ENCODE peak calls at places on chromosomes 1 and 21, in six cellular contexts. One of them, this sample, is unnamed.
A peak's percentile ranks its signal among the peaks of the same experiment; 100 is the strongest.

GRCh38 chr21:16534408-16535099 is 804.8 kb downstream of the USP25 start:
- DNase-seq in cardiac muscle cell: peak; percentile 96
- DNase-seq in CD8-positive, alpha-beta T cell: no peak
- DNase-seq in right lobe of liver: peak; percentile 47
- DNase-seq in OCI-LY7: no peak
- DNase-seq in right atrium auricular region: peak; percentile 90
- DNase-seq in this sample: peak; percentile 46

GRCh38 chr1:156104861-156105546 is 9.5 kb upstream of the LMNA start:
- DNase-seq in cardiac muscle cell: peak; percentile 75
- DNase-seq in CD8-positive, alpha-beta T cell: no peak
- DNase-seq in right lobe of liver: no peak
- DNase-seq in OCI-LY7: no peak
- DNase-seq in right atrium auricular region: no peak
- DNase-seq in this sample: no peak

GRCh38 chr1:41484881-41485280 is 398 bp upstream of the EDN2 start:
- DNase-seq in cardiac muscle cell: no peak
- DNase-seq in CD8-positive, alpha-beta T cell: no peak
- DNase-seq in right lobe of liver: no peak
- DNase-seq in OCI-LY7: no peak
- DNase-seq in right atrium auricular region: no peak
- DNase-seq in this sample: no peak

GRCh38 chr1:12345350-12346217 is 115.8 kb downstream of the VPS13D start:
- DNase-seq in cardiac muscle cell: no peak
- DNase-seq in CD8-positive, alpha-beta T cell: no peak
- DNase-seq in right lobe of liver: no peak
- DNase-seq in OCI-LY7: peak; percentile 63
- DNase-seq in right atrium auricular region: no peak
- DNase-seq in this sample: no peak

GRCh38 chr21:43956667-43957030 is 55.5 kb upstream of the TRAPPC10 start:
- DNase-seq in cardiac muscle cell: peak; percentile 36
- DNase-seq in CD8-positive, alpha-beta T cell: no peak
- DNase-seq in right lobe of liver: peak; percentile 67
- DNase-seq in OCI-LY7: no peak
- DNase-seq in right atrium auricular region: no peak
- DNase-seq in this sample: no peak

GRCh38 chr1:245997471-245998258 is 509.4 kb downstream of the SMYD3 start:
- DNase-seq in cardiac muscle cell: peak; percentile 82
- DNase-seq in CD8-positive, alpha-beta T cell: no peak
- DNase-seq in right lobe of liver: no peak
- DNase-seq in OCI-LY7: no peak
- DNase-seq in right atrium auricular region: no peak
- DNase-seq in this sample: no peak

GRCh38 chr21:35436899-35437298 is 387.8 kb upstream of the RUNX1 start:
- DNase-seq in cardiac muscle cell: no peak
- DNase-seq in CD8-positive, alpha-beta T cell: no peak
- DNase-seq in right lobe of liver: no peak
- DNase-seq in OCI-LY7: peak; percentile 4
- DNase-seq in right atrium auricular region: no peak
- DNase-seq in this sample: no peak

GRCh38 chr1:200376521-200376920 is 33.3 kb downstream of the ZNF281 start:
- DNase-seq in cardiac muscle cell: no peak
- DNase-seq in CD8-positive, alpha-beta T cell: no peak
- DNase-seq in right lobe of liver: no peak
- DNase-seq in OCI-LY7: no peak
- DNase-seq in right atrium auricular region: no peak
- DNase-seq in this sample: no peak

GRCh38 chr1:227429447-227430359 is 111.4 kb upstream of the CDC42BPA start:
- DNase-seq in cardiac muscle cell: peak; percentile 64
- DNase-seq in CD8-positive, alpha-beta T cell: no peak
- DNase-seq in right lobe of liver: no peak
- DNase-seq in OCI-LY7: no peak
- DNase-seq in right atrium auricular region: no peak
- DNase-seq in this sample: no peak

GRCh38 chr1:172154571-172154970 is 265.9 kb upstream of the C1orf105 start:
- DNase-seq in cardiac muscle cell: peak; percentile 78
- DNase-seq in CD8-positive, alpha-beta T cell: no peak
- DNase-seq in right lobe of liver: no peak
- DNase-seq in OCI-LY7: no peak
- DNase-seq in right atrium auricular region: no peak
- DNase-seq in this sample: no peak

GRCh38 chr1:53521900-53522552 is 62.8 kb downstream of the DMRTB1 start:
- DNase-seq in cardiac muscle cell: peak; percentile 40
- DNase-seq in CD8-positive, alpha-beta T cell: no peak
- DNase-seq in right lobe of liver: no peak
- DNase-seq in OCI-LY7: no peak
- DNase-seq in right atrium auricular region: no peak
- DNase-seq in this sample: no peak

GRCh38 chr1:164605254-164606091 is 46.5 kb downstream of the PBX1 start:
- DNase-seq in cardiac muscle cell: no peak
- DNase-seq in CD8-positive, alpha-beta T cell: no peak
- DNase-seq in right lobe of liver: no peak
- DNase-seq in OCI-LY7: no peak
- DNase-seq in right atrium auricular region: no peak
- DNase-seq in this sample: no peak

GRCh38 chr1:235369802-235370201 is 2.6 kb downstream of the TBCE start:
- DNase-seq in cardiac muscle cell: no peak
- DNase-seq in CD8-positive, alpha-beta T cell: no peak
- DNase-seq in right lobe of liver: no peak
- DNase-seq in OCI-LY7: no peak
- DNase-seq in right atrium auricular region: no peak
- DNase-seq in this sample: no peak

DNA sequence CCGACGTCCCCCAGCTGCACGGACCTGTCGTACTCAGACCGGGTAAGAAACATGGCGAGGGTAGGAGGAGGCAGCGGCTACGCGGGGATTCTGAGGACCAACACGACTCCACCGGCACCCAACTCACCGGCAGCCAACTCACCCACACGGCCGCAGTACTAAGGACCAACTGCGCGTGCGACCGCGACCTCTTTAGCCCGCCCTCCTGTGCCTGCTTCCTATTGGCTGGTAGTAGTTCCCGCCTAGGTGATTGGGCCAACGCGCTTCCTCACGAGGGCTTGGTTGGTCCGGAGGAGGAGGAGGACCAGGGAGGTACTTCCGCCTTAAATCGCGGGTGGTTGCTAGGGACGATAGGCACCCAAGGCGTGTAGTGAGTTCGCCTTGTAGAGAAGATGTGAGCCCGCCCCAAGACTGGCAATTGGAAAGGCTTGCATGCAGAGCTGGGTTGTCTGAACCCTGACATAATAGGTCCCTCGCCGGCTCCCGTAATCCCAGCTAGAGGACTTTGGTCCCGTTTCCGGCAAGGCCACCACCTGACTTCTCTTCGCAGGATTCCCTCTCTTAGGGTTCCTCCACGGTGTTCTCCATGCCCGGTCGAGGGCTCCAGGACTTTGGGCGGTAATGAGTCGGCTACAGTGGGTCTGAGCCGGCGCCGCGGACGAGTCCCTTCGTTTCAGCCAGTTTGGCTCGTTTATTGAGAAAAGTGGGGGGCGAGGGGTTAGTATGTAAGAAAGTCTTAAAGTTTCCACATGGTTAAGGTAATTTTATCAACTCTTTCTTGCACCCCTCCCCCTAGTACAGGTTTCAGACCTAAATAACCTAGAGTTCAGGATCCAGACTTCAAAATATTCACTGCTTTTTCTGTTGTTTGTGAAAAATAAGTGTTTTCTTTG is at the start of gene PSMA5:
- DNase-seq in cardiac muscle cell: peak; percentile 100
- DNase-seq in CD8-positive, alpha-beta T cell: peak; percentile 91
- DNase-seq in right lobe of liver: peak; percentile 96
- DNase-seq in OCI-LY7: peak; percentile 99
- DNase-seq in right atrium auricular region: peak; percentile 99
- DNase-seq in this sample: peak; percentile 94
- TF ChIP-seq CTCF in cardiac muscle cell: no peak
- TF ChIP-seq CTCF in CD8-positive, alpha-beta T cell: no peak
- TF ChIP-seq CTCF in right lobe of liver: no peak
- TF ChIP-seq CTCF in OCI-LY7: no peak
- TF ChIP-seq CTCF in right atrium auricular region: no peak
- TF ChIP-seq CTCF in this sample: no peak

DNA sequence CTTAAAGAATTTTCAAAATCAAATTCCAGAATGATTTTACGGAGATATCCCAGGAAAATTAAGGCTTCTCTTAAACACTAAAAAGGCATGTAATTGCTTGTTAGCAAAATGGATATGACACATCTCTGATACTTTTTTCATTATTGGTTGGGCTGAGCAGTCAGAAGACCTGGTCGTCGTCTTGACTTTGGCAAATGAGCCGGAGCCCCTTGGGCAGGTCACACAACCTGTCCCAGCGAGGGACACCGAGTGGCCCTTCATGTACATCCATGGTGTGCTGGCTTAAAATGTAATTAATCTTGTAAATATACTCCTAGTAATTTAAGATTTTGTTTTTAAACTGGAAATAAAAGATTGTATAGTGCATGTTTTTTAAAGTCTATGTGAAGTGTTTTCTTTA is 33.9 kb downstream of the IFNGR2 start:
- DNase-seq in cardiac muscle cell: no peak
- DNase-seq in CD8-positive, alpha-beta T cell: no peak
- DNase-seq in right lobe of liver: no peak
- DNase-seq in OCI-LY7: no peak
- DNase-seq in right atrium auricular region: no peak
- DNase-seq in this sample: peak; percentile 12
- H3K36me3 ChIP-seq in cardiac muscle cell: peaks cover 43% of the 10 kb centered on the region
- H3K36me3 ChIP-seq in CD8-positive, alpha-beta T cell: peaks cover 29% of the 10 kb centered on the region
- H3K36me3 ChIP-seq in right lobe of liver: peaks cover 14% of the 10 kb centered on the region
- H3K36me3 ChIP-seq in OCI-LY7: peaks cover 66% of the 10 kb centered on the region
- H3K36me3 ChIP-seq in right atrium auricular region: peaks cover 64% of the 10 kb centered on the region
- H3K36me3 ChIP-seq in this sample: peaks cover 8% of the 10 kb centered on the region

GRCh38 chr21:9758888-9759287 is 762.5 kb upstream of the TPTE start:
- DNase-seq in cardiac muscle cell: no peak
- DNase-seq in CD8-positive, alpha-beta T cell: no peak
- DNase-seq in right lobe of liver: no peak
- DNase-seq in OCI-LY7: no peak
- DNase-seq in right atrium auricular region: no peak
- DNase-seq in this sample: no peak
- H3K9me3 ChIP-seq in cardiac muscle cell: peaks cover 45% of the 10 kb centered on the region
- H3K9me3 ChIP-seq in CD8-positive, alpha-beta T cell: peaks cover 8% of the 10 kb centered on the region
- H3K9me3 ChIP-seq in right lobe of liver: no peaks in the 10 kb centered on the region
- H3K9me3 ChIP-seq in OCI-LY7: peaks cover 49% of the 10 kb centered on the region
- H3K9me3 ChIP-seq in right atrium auricular region: no peaks in the 10 kb centered on the region
- H3K9me3 ChIP-seq in this sample: no peaks in the 10 kb centered on the region

GRCh38 chr1:78715181-78715661 is 65.6 kb downstream of the IFI44 start:
- DNase-seq in cardiac muscle cell: no peak
- DNase-seq in CD8-positive, alpha-beta T cell: no peak
- DNase-seq in right lobe of liver: no peak
- DNase-seq in OCI-LY7: no peak
- DNase-seq in right atrium auricular region: no peak
- DNase-seq in this sample: no peak

GRCh38 chr1:78718566-78718965 is 68.9 kb downstream of the IFI44 start:
- DNase-seq in cardiac muscle cell: no peak
- DNase-seq in CD8-positive, alpha-beta T cell: no peak
- DNase-seq in right lobe of liver: no peak
- DNase-seq in OCI-LY7: no peak
- DNase-seq in right atrium auricular region: no peak
- DNase-seq in this sample: no peak

GRCh38 chr1:78716186-78716585 is 66.6 kb downstream of the IFI44 start:
- DNase-seq in cardiac muscle cell: peak; percentile 42
- DNase-seq in CD8-positive, alpha-beta T cell: no peak
- DNase-seq in right lobe of liver: no peak
- DNase-seq in OCI-LY7: no peak
- DNase-seq in right atrium auricular region: no peak
- DNase-seq in this sample: no peak

GRCh38 chr1:78712467-78712866 is 62.8 kb downstream of the IFI44 start:
- DNase-seq in cardiac muscle cell: no peak
- DNase-seq in CD8-positive, alpha-beta T cell: no peak
- DNase-seq in right lobe of liver: no peak
- DNase-seq in OCI-LY7: no peak
- DNase-seq in right atrium auricular region: no peak
- DNase-seq in this sample: no peak

GRCh38 chr1:78713249-78713648 is 63.6 kb downstream of the IFI44 start:
- DNase-seq in cardiac muscle cell: no peak
- DNase-seq in CD8-positive, alpha-beta T cell: no peak
- DNase-seq in right lobe of liver: no peak
- DNase-seq in OCI-LY7: no peak
- DNase-seq in right atrium auricular region: no peak
- DNase-seq in this sample: no peak
- TF ChIP-seq CTCF in cardiac muscle cell: no peak
- TF ChIP-seq CTCF in CD8-positive, alpha-beta T cell: no peak
- TF ChIP-seq CTCF in right lobe of liver: no peak
- TF ChIP-seq CTCF in OCI-LY7: no peak
- TF ChIP-seq CTCF in right atrium auricular region: no peak
- TF ChIP-seq CTCF in this sample: no peak

GRCh38 chr1:6592865-6593593 is 9.6 kb downstream of the KLHL21 start:
- DNase-seq in cardiac muscle cell: no peak
- DNase-seq in CD8-positive, alpha-beta T cell: no peak
- DNase-seq in right lobe of liver: no peak
- DNase-seq in OCI-LY7: no peak
- DNase-seq in right atrium auricular region: no peak
- DNase-seq in this sample: no peak

GRCh38 chr1:6591644-6592043 is 11.0 kb downstream of the KLHL21 start:
- DNase-seq in cardiac muscle cell: no peak
- DNase-seq in CD8-positive, alpha-beta T cell: no peak
- DNase-seq in right lobe of liver: no peak
- DNase-seq in OCI-LY7: no peak
- DNase-seq in right atrium auricular region: no peak
- DNase-seq in this sample: no peak

GRCh38 chr1:6590046-6590445 is 10.3 kb downstream of the ZBTB48 start:
- DNase-seq in cardiac muscle cell: no peak
- DNase-seq in CD8-positive, alpha-beta T cell: no peak
- DNase-seq in right lobe of liver: no peak
- DNase-seq in OCI-LY7: no peak
- DNase-seq in right atrium auricular region: no peak
- DNase-seq in this sample: no peak

GRCh38 chr1:6592441-6592840 is 10.2 kb downstream of the KLHL21 start:
- DNase-seq in cardiac muscle cell: no peak
- DNase-seq in CD8-positive, alpha-beta T cell: no peak
- DNase-seq in right lobe of liver: no peak
- DNase-seq in OCI-LY7: no peak
- DNase-seq in right atrium auricular region: no peak
- DNase-seq in this sample: no peak

DNA sequence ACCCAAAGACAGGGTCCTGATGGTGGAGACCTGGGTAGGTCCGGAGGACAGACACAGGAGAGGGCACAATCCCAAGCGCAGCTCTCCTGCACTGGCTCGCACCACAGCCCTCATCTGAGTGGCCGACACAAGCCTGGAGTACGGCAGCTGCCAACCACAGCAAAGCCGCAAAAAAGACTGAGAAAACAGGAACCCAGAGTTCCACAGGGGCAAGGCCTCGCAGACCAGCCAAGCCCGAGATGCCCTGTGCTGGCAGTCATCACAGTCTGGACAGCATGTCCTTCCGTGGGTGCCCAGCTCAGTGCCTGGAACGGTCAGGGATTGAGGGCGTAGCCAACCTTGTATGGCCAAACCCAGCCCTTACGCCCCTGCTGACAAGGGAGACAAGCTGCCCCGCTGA is 11.4 kb downstream of the ZBTB48 start:
- DNase-seq in cardiac muscle cell: no peak
- DNase-seq in CD8-positive, alpha-beta T cell: no peak
- DNase-seq in right lobe of liver: no peak
- DNase-seq in OCI-LY7: no peak
- DNase-seq in right atrium auricular region: no peak
- DNase-seq in this sample: no peak
- H3K36me3 ChIP-seq in cardiac muscle cell: peaks cover 73% of the 10 kb centered on the region
- H3K36me3 ChIP-seq in CD8-positive, alpha-beta T cell: peaks cover 59% of the 10 kb centered on the region
- H3K36me3 ChIP-seq in right lobe of liver: peaks cover 20% of the 10 kb centered on the region
- H3K36me3 ChIP-seq in OCI-LY7: peaks cover 57% of the 10 kb centered on the region
- H3K36me3 ChIP-seq in right atrium auricular region: peaks cover 84% of the 10 kb centered on the region
- H3K36me3 ChIP-seq in this sample: peaks cover 55% of the 10 kb centered on the region

GRCh38 chr1:224932607-224933249 is 3.3 kb downstream of the DNAH14 start:
- DNase-seq in cardiac muscle cell: no peak
- DNase-seq in CD8-positive, alpha-beta T cell: no peak
- DNase-seq in right lobe of liver: no peak
- DNase-seq in OCI-LY7: no peak
- DNase-seq in right atrium auricular region: no peak
- DNase-seq in this sample: no peak
- H3K9me3 ChIP-seq in cardiac muscle cell: no peaks in the 10 kb centered on the region
- H3K9me3 ChIP-seq in CD8-positive, alpha-beta T cell: peaks cover 7% of the 10 kb centered on the region
- H3K9me3 ChIP-seq in right lobe of liver: peaks cover 4% of the 10 kb centered on the region
- H3K9me3 ChIP-seq in OCI-LY7: peaks cover 26% of the 10 kb centered on the region
- H3K9me3 ChIP-seq in right atrium auricular region: peaks cover 50% of the 10 kb centered on the region
- H3K9me3 ChIP-seq in this sample: no peaks in the 10 kb centered on the region